ENCODE peak calls at places on chromosomes 1 and 21, in six cellular contexts. One of them, this sample, is unnamed.

GRCh38 chr1:94322696-94323095 is 85.3 kb upstream of the ARHGAP29 start:
- DNase-seq in vagina: no peak
- DNase-seq in suprapubic skin: no peak
- DNase-seq in prostate gland: no peak
- DNase-seq in GM12891: no peak
- DNase-seq in stomach: no peak
- DNase-seq in this sample: peak

GRCh38 chr1:117606608-117607261 is 887 bp downstream of the TENT5C start:
- DNase-seq in prostate gland: peak
- DNase-seq in vagina: no peak
- DNase-seq in suprapubic skin: no peak
- DNase-seq in stomach: peak
- DNase-seq in GM12891: no peak
- DNase-seq in this sample: peak

GRCh38 chr1:186958520-186958919 is 129.8 kb downstream of the PLA2G4A start:
- DNase-seq in suprapubic skin: no peak
- DNase-seq in vagina: no peak
- DNase-seq in prostate gland: no peak
- DNase-seq in stomach: no peak
- DNase-seq in GM12891: no peak
- DNase-seq in this sample: no peak

GRCh38 chr21:34589511-34590282 is 25.2 kb downstream of the RCAN1 start:
- DNase-seq in prostate gland: no peak
- DNase-seq in GM12891: no peak
- DNase-seq in suprapubic skin: no peak
- DNase-seq in vagina: no peak
- DNase-seq in stomach: no peak
- DNase-seq in this sample: no peak

GRCh38 chr1:180611016-180611930 is 20.5 kb upstream of the XPR1 start:
- DNase-seq in suprapubic skin: no peak
- DNase-seq in vagina: no peak
- DNase-seq in prostate gland: no peak
- DNase-seq in GM12891: peak
- DNase-seq in stomach: no peak
- DNase-seq in this sample: no peak

GRCh38 chr1:161727343-161727924 is 6.1 kb downstream of the FCRLB start:
- DNase-seq in prostate gland: no peak
- DNase-seq in suprapubic skin: peak
- DNase-seq in GM12891: no peak
- DNase-seq in vagina: no peak
- DNase-seq in stomach: no peak
- DNase-seq in this sample: peak

GRCh38 chr1:12157366-12158231 is 9.2 kb upstream of the TNFRSF1B start:
- DNase-seq in GM12891: no peak
- DNase-seq in stomach: no peak
- DNase-seq in vagina: no peak
- DNase-seq in suprapubic skin: no peak
- DNase-seq in prostate gland: no peak
- DNase-seq in this sample: no peak

GRCh38 chr1:156900019-156900718 is 6.7 kb downstream of the PEAR1 start:
- DNase-seq in GM12891: no peak
- DNase-seq in vagina: no peak
- DNase-seq in suprapubic skin: no peak
- DNase-seq in stomach: no peak
- DNase-seq in prostate gland: no peak
- DNase-seq in this sample: no peak

GRCh38 chr21:46040707-46041106 is 57.2 kb upstream of the COL6A2 start:
- DNase-seq in stomach: no peak
- DNase-seq in vagina: no peak
- DNase-seq in prostate gland: no peak
- DNase-seq in suprapubic skin: no peak
- DNase-seq in GM12891: no peak
- DNase-seq in this sample: no peak

GRCh38 chr1:172724746-172725613 is 66.1 kb downstream of the FASLG start:
- DNase-seq in stomach: no peak
- DNase-seq in suprapubic skin: no peak
- DNase-seq in prostate gland: no peak
- DNase-seq in GM12891: no peak
- DNase-seq in vagina: no peak
- DNase-seq in this sample: no peak

GRCh38 chr1:53554592-53555305 is 95.5 kb downstream of the DMRTB1 start:
- DNase-seq in prostate gland: no peak
- DNase-seq in vagina: no peak
- DNase-seq in stomach: no peak
- DNase-seq in GM12891: no peak
- DNase-seq in suprapubic skin: peak
- DNase-seq in this sample: no peak

GRCh38 chr1:150548632-150549495 is at the start of gene ADAMTSL4:
- DNase-seq in vagina: no peak
- DNase-seq in GM12891: peak
- DNase-seq in stomach: peak
- DNase-seq in suprapubic skin: no peak
- DNase-seq in prostate gland: no peak
- DNase-seq in this sample: peak

GRCh38 chr1:24932725-24933294 is 2.7 kb upstream of the RUNX3 start:
- DNase-seq in prostate gland: no peak
- DNase-seq in GM12891: no peak
- DNase-seq in stomach: no peak
- DNase-seq in suprapubic skin: no peak
- DNase-seq in vagina: no peak
- DNase-seq in this sample: no peak

GRCh38 chr1:23168079-23168461 is 586 bp downstream of the LUZP1 start:
- DNase-seq in vagina: no peak
- DNase-seq in suprapubic skin: peak
- DNase-seq in prostate gland: peak
- DNase-seq in stomach: no peak
- DNase-seq in GM12891: no peak
- DNase-seq in this sample: no peak

GRCh38 chr1:219582310-219582709 is 30.6 kb downstream of the ZC3H11B start:
- DNase-seq in suprapubic skin: no peak
- DNase-seq in GM12891: no peak
- DNase-seq in stomach: no peak
- DNase-seq in prostate gland: no peak
- DNase-seq in vagina: no peak
- DNase-seq in this sample: no peak

GRCh38 chr1:87683557-87683956 is 354.9 kb downstream of the LMO4 start:
- DNase-seq in prostate gland: no peak
- DNase-seq in vagina: no peak
- DNase-seq in suprapubic skin: no peak
- DNase-seq in stomach: no peak
- DNase-seq in GM12891: no peak
- DNase-seq in this sample: no peak

GRCh38 chr1:200479816-200480215 is 70.0 kb upstream of the ZNF281 start:
- DNase-seq in prostate gland: no peak
- DNase-seq in suprapubic skin: no peak
- DNase-seq in vagina: no peak
- DNase-seq in stomach: no peak
- DNase-seq in GM12891: no peak
- DNase-seq in this sample: no peak

GRCh38 chr1:200487650-200488049 is 77.8 kb upstream of the ZNF281 start:
- DNase-seq in GM12891: no peak
- DNase-seq in stomach: no peak
- DNase-seq in prostate gland: no peak
- DNase-seq in suprapubic skin: no peak
- DNase-seq in vagina: no peak
- DNase-seq in this sample: no peak

GRCh38 chr1:200478945-200479558 is 69.2 kb upstream of the ZNF281 start:
- DNase-seq in vagina: no peak
- DNase-seq in stomach: no peak
- DNase-seq in suprapubic skin: no peak
- DNase-seq in GM12891: no peak
- DNase-seq in prostate gland: no peak
- DNase-seq in this sample: no peak

GRCh38 chr1:200486634-200487033 is 76.8 kb upstream of the ZNF281 start:
- DNase-seq in suprapubic skin: no peak
- DNase-seq in vagina: no peak
- DNase-seq in GM12891: no peak
- DNase-seq in stomach: no peak
- DNase-seq in prostate gland: no peak
- DNase-seq in this sample: no peak

DNA sequence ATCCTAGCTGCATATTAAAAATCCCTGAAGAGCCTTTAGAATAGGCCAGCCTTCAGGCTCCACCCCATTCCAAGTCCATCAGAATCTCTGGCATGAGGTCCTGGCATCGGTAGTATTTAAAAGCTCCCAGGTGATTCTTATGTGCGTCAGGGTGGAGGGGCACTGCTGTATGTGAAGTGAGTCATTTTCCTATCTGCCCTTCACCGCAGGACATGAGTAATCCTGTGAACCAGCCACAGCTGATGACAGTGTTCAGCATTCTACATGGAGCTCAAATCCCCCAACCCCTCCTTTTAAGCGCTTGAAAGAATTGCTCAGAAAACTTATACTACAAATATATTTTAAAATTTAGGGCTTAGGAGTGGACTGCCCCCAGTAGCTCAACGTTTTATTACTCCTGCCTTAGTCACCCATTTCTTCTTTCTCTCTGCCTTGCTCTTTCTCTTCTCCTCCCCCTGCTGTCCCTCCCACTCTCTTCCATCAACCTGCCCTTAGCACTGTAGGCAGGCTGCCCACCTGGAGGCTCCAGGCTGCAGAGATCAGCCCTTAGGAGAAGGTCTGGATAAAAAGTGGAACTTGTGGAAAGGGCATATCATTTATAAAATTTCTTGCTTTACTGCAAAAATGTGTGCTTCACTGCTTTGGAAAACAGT is 73.8 kb upstream of the ZNF281 start:
- DNase-seq in suprapubic skin: no peak
- DNase-seq in vagina: no peak
- DNase-seq in GM12891: peak
- DNase-seq in prostate gland: no peak
- DNase-seq in stomach: peak
- DNase-seq in this sample: peak
- TF ChIP-seq POLR2AphosphoS5 in suprapubic skin: no peak
- TF ChIP-seq POLR2AphosphoS5 in vagina: no peak
- TF ChIP-seq POLR2AphosphoS5 in GM12891: no peak
- TF ChIP-seq POLR2AphosphoS5 in prostate gland: no peak
- TF ChIP-seq POLR2AphosphoS5 in stomach: peak
- TF ChIP-seq POLR2AphosphoS5 in this sample: no peak

GRCh38 chr1:77282866-77283539 is 1.2 kb downstream of the AK5 start:
- DNase-seq in suprapubic skin: peak
- DNase-seq in GM12891: no peak
- DNase-seq in stomach: no peak
- DNase-seq in vagina: no peak
- DNase-seq in prostate gland: no peak
- DNase-seq in this sample: peak
- TF ChIP-seq POLR2AphosphoS5 in suprapubic skin: no peak
- TF ChIP-seq POLR2AphosphoS5 in GM12891: no peak
- TF ChIP-seq POLR2AphosphoS5 in stomach: no peak
- TF ChIP-seq POLR2AphosphoS5 in vagina: no peak
- TF ChIP-seq POLR2AphosphoS5 in prostate gland: no peak
- TF ChIP-seq POLR2AphosphoS5 in this sample: no peak

GRCh38 chr1:33435096-33435820 is 4.4 kb upstream of the PHC2 start:
- DNase-seq in GM12891: no peak
- DNase-seq in suprapubic skin: no peak
- DNase-seq in vagina: no peak
- DNase-seq in stomach: no peak
- DNase-seq in prostate gland: no peak
- DNase-seq in this sample: no peak

GRCh38 chr1:33436557-33437296 is 5.8 kb upstream of the PHC2 start:
- DNase-seq in GM12891: no peak
- DNase-seq in prostate gland: no peak
- DNase-seq in stomach: peak
- DNase-seq in suprapubic skin: no peak
- DNase-seq in vagina: no peak
- DNase-seq in this sample: no peak

GRCh38 chr1:33430751-33431593 is at the start of gene PHC2:
- DNase-seq in vagina: peak
- DNase-seq in suprapubic skin: peak
- DNase-seq in stomach: peak
- DNase-seq in prostate gland: peak
- DNase-seq in GM12891: peak
- DNase-seq in this sample: peak

GRCh38 chr1:33434363-33434750 is 3.5 kb upstream of the PHC2 start:
- DNase-seq in vagina: no peak
- DNase-seq in prostate gland: no peak
- DNase-seq in stomach: no peak
- DNase-seq in GM12891: no peak
- DNase-seq in suprapubic skin: no peak
- DNase-seq in this sample: no peak

DNA sequence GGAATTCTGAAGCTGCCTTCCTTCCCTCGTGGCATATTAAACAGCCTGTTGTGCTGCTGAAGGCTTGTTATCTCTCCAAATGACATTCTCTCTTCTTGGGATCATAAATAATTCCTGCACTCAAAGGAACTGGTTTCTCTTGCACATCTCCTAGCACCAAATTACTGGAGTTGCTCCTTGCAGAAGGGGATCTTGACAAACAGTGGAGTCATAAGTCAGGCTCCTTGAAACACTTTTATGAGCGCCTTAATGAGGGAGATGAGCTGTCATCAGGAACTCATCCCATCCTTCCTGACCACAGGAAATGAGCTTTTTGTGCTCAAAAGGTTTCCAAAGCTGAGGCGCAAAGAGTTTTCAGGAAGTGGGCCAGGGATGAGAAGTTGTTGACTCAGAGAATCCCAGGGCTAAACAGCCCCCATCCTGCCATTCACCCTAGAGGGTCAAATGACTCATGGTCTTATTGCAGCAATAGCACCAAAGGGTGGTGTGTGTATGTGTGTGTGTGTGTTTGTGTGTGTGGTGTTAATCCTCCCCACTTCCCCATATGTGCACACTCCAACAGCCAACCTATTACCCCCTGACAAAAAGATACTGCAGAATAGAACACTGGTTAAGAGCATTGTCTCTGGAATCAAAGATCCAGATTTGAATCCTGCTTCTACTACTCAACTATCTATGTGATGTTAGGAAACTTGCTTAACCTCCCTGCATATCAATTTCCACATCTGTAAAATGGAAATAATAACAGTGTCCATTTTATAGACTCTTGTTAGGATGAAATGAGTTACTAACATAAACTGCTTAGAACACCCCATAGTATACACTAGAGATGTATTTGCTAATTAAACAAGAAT is 2.8 kb upstream of the PHC2 start:
- DNase-seq in stomach: no peak
- DNase-seq in GM12891: no peak
- DNase-seq in prostate gland: no peak
- DNase-seq in vagina: peak
- DNase-seq in suprapubic skin: peak
- DNase-seq in this sample: no peak
- TF ChIP-seq POLR2AphosphoS5 in stomach: peak
- TF ChIP-seq POLR2AphosphoS5 in GM12891: no peak
- TF ChIP-seq POLR2AphosphoS5 in prostate gland: peak
- TF ChIP-seq POLR2AphosphoS5 in vagina: peak
- TF ChIP-seq POLR2AphosphoS5 in suprapubic skin: no peak
- TF ChIP-seq POLR2AphosphoS5 in this sample: no peak

GRCh38 chr1:98660941-98661543 is 479 bp upstream of the SNX7 start:
- DNase-seq in stomach: no peak
- DNase-seq in suprapubic skin: no peak
- DNase-seq in GM12891: no peak
- DNase-seq in vagina: no peak
- DNase-seq in prostate gland: no peak
- DNase-seq in this sample: no peak
- TF ChIP-seq POLR2AphosphoS5 in stomach: no peak
- TF ChIP-seq POLR2AphosphoS5 in suprapubic skin: no peak
- TF ChIP-seq POLR2AphosphoS5 in GM12891: no peak
- TF ChIP-seq POLR2AphosphoS5 in vagina: peak
- TF ChIP-seq POLR2AphosphoS5 in prostate gland: no peak
- TF ChIP-seq POLR2AphosphoS5 in this sample: peak

GRCh38 chr1:204763773-204764427 is 78.4 kb upstream of the LRRN2 start:
- DNase-seq in prostate gland: peak
- DNase-seq in GM12891: peak
- DNase-seq in suprapubic skin: no peak
- DNase-seq in stomach: peak
- DNase-seq in vagina: no peak
- DNase-seq in this sample: peak
- TF ChIP-seq POLR2AphosphoS5 in prostate gland: peak
- TF ChIP-seq POLR2AphosphoS5 in GM12891: no peak
- TF ChIP-seq POLR2AphosphoS5 in suprapubic skin: no peak
- TF ChIP-seq POLR2AphosphoS5 in stomach: peak
- TF ChIP-seq POLR2AphosphoS5 in vagina: peak
- TF ChIP-seq POLR2AphosphoS5 in this sample: no peak